ENCODE peak calls at places on chromosome 11, in seven cellular contexts. G is hypothalamus; R is T-helper 1 cell; P is astrocyte of the spinal cord; S is stimulated activated CD8-positive, alpha-beta memory T cell treated with anti-CD3 and anti-CD28 coated beads, Interleukin-7, amount 100 ng/mL, for 1 hour; N is activated T-helper 2 cell treated with anti-CD3 and anti-CD28 coated beads, Interferon-gamma antibody, Interleukin-2, Interleukin-4, amounts not matched to agents 10 μg/mL and 5 μg/mL and 100 μg/mL, durations not matched to agents 14 hours and 24 hours and 36 hours; X is T-cell. W is an unnamed sample.

GRCh38 chr11:107741044-107741823 is 29.4 kb upstream of the SLN start:
- DNase-seq in S (no peak), N (no peak), R (no peak), P (peak; percentile 32), X (no peak), G (no peak), W (no peak)

GRCh38 chr11:69905611-69906452 is 86.6 kb upstream of the FGF3 start:
- DNase-seq in R (no peak), S (no peak), X (no peak), N (no peak), P (no peak), G (no peak), W (no peak)

GRCh38 chr11:114162719-114163123 is 103.2 kb downstream of the ZBTB16 start:
- DNase-seq in S (no peak), P (peak; percentile 100), R (no peak), N (no peak), G (peak; percentile 87), X (no peak), W (peak; percentile 94)

GRCh38 chr11:114321621-114322257 is 25.5 kb downstream of the NNMT start:
- DNase-seq in P (peak; percentile 88), N (no peak), G (no peak), X (no peak), R (no peak), S (no peak), W (no peak)

GRCh38 chr11:70610561-70610960 is 212.2 kb downstream of the CTTN start:
- DNase-seq in N (no peak), G (peak; percentile 21), S (no peak), X (no peak), P (peak; percentile 38), R (no peak), W (peak; percentile 57)

GRCh38 chr11:55701429-55701828 is 39.4 kb downstream of the OR4C6 start:
- DNase-seq in N (no peak), R (no peak), P (no peak), S (no peak), X (no peak), G (no peak), W (no peak)

GRCh38 chr11:44785856-44786606 is 59.3 kb downstream of the TSPAN18 start:
- DNase-seq in G (no peak), N (no peak), X (no peak), S (no peak), P (no peak), R (no peak), W (no peak)

GRCh38 chr11:57240757-57241156 is 3.7 kb upstream of the APLNR start:
- DNase-seq in P (no peak), G (no peak), R (no peak), X (no peak), N (no peak), S (no peak), W (no peak)

GRCh38 chr11:76135491-76135890 is 70.8 kb downstream of the WNT11 start:
- DNase-seq in P (no peak), R (no peak), S (no peak), N (no peak), G (no peak), X (no peak), W (no peak)

GRCh38 chr11:133227674-133228111 is 304.6 kb downstream of the OPCML start:
- DNase-seq in R (no peak), S (no peak), G (no peak), X (no peak), N (no peak), P (no peak), W (no peak)

GRCh38 chr11:6703247-6704063 is 20.3 kb upstream of the MRPL17 start:
- DNase-seq in P (peak; percentile 57), S (no peak), R (peak; percentile 3), G (peak; percentile 59), X (no peak), N (no peak), W (peak; percentile 44)

GRCh38 chr11:17416492-17416891 is 28.0 kb upstream of the KCNJ11 start:
- DNase-seq in N (no peak), P (no peak), X (no peak), S (no peak), G (no peak), R (no peak), W (no peak)

GRCh38 chr11:73240190-73240781 is 22.2 kb downstream of the P2RY2 start:
- DNase-seq in N (no peak), R (no peak), P (no peak), S (no peak), X (no peak), G (no peak), W (no peak)

GRCh38 chr11:71235719-71236118 is 16.7 kb downstream of the SHANK2 start:
- DNase-seq in P (no peak), N (no peak), G (no peak), S (no peak), R (no peak), X (no peak), W (no peak)

GRCh38 chr11:14350215-14350614 is 8.8 kb downstream of the RRAS2 start:
- DNase-seq in N (no peak), P (no peak), G (no peak), R (no peak), S (no peak), X (no peak), W (no peak)

GRCh38 chr11:35458846-35459245 is 39.5 kb upstream of the SLC1A2 start:
- DNase-seq in N (no peak), X (no peak), R (no peak), S (no peak), G (no peak), P (peak; percentile 42), W (no peak)

GRCh38 chr11:111602865-111603632 is 800 bp downstream of the SIK2 start:
- DNase-seq in R (peak; percentile 21), X (peak; percentile 39), S (no peak), N (no peak), P (peak; percentile 61), G (peak; percentile 57), W (peak; percentile 42)

GRCh38 chr11:134238956-134239355 is 14.2 kb downstream of the THYN1 start:
- DNase-seq in G (no peak), N (no peak), S (no peak), X (no peak), P (no peak), R (no peak), W (no peak)

GRCh38 chr11:61874460-61874809 is 16.9 kb downstream of the FADS3 start:
- DNase-seq in N (no peak), S (no peak), R (no peak), G (no peak), X (no peak), P (no peak), W (no peak)

GRCh38 chr11:31657091-31657490 is 147.5 kb downstream of the ELP4 start:
- DNase-seq in G (no peak), P (no peak), N (no peak), R (no peak), X (no peak), S (no peak), W (no peak)

GRCh38 chr11:61745796-61746653 is 6.4 kb upstream of the MYRF start:
- DNase-seq in R (no peak), P (no peak), S (no peak), G (no peak), X (no peak), N (no peak), W (no peak)

GRCh38 chr11:65121865-65122696 is at the start of the genes FAU and MRPL49:
- DNase-seq in N (peak; percentile 99), S (peak; percentile 97), R (peak; percentile 99), X (peak; percentile 99), P (peak; percentile 97), G (peak; percentile 97), W (peak; percentile 98)

GRCh38 chr11:114129699-114130659 is 70.5 kb downstream of the ZBTB16 start:
- DNase-seq in G (no peak), S (no peak), P (no peak), R (no peak), X (no peak), N (no peak), W (no peak)

GRCh38 chr11:78241475-78241874 is 52.8 kb downstream of the USP35 start:
- DNase-seq in N (no peak), G (no peak), X (no peak), S (no peak), R (no peak), P (no peak), W (no peak)

GRCh38 chr11:120562806-120563425 is 51.4 kb downstream of the GRIK4 start:
- DNase-seq in P (no peak), G (peak; percentile 45), X (no peak), N (no peak), S (no peak), R (no peak), W (no peak)

GRCh38 chr11:35526370-35526792 is 965 bp upstream of the PAMR1 start:
- DNase-seq in P (peak; percentile 29), G (no peak), S (no peak), X (no peak), R (no peak), N (no peak), W (no peak)

GRCh38 chr11:62694455-62695167 is 5.3 kb upstream of the LRRN4CL start:
- DNase-seq in P (peak; percentile 73), X (peak; percentile 60), N (peak; percentile 64), S (peak; percentile 73), G (peak; percentile 72), R (peak; percentile 67), W (peak; percentile 67)

GRCh38 chr11:94740083-94740974 is 27.8 kb upstream of the AMOTL1 start:
- DNase-seq in R (no peak), G (peak; percentile 43), N (no peak), P (no peak), S (no peak), X (no peak), W (peak; percentile 57)

GRCh38 chr11:29527391-29527936 is 489.4 kb downstream of the KCNA4 start:
- DNase-seq in P (peak; percentile 69), R (no peak), S (no peak), X (no peak), N (no peak), G (no peak), W (no peak)

GRCh38 chr11:2164081-2164480 is 3.1 kb upstream of the INS start:
- DNase-seq in G (no peak), P (no peak), N (no peak), S (no peak), R (no peak), X (no peak), W (no peak)

GRCh38 chr11:117715801-117716200 is 81.2 kb downstream of the DSCAML1 start:
- DNase-seq in X (no peak), R (no peak), G (no peak), N (no peak), P (no peak), S (no peak), W (no peak)

GRCh38 chr11:27907534-27907933 is 200.4 kb downstream of the KIF18A start:
- DNase-seq in R (no peak), G (no peak), N (no peak), P (no peak), S (no peak), X (no peak), W (no peak)